ENCODE peak calls at places on chromosome 20, in eight cellular contexts. E, N, Q, Y, D, F, O and Z are unnamed samples.

GRCh38 chr20:25195962-25196700 is 619 bp downstream of the ENTPD6 start:
- DNase-seq in Q (no peak), F (peak; percentile 14), E (peak; percentile 37), D (peak; percentile 5), O (no peak), Y (peak; percentile 32), N (peak; percentile 62), Z (no peak)

GRCh38 chr20:40600441-40601235 is 88.4 kb downstream of the MAFB start:
- DNase-seq in D (no peak), E (no peak), N (no peak), F (no peak), Q (no peak), Y (no peak), O (no peak), Z (no peak)

GRCh38 chr20:24567508-24567907 is 98.1 kb downstream of the SYNDIG1 start:
- DNase-seq in D (no peak), O (no peak), E (no peak), Y (no peak), N (no peak), F (no peak), Q (no peak), Z (no peak)

GRCh38 chr20:7302256-7302655 is 534.8 kb downstream of the BMP2 start:
- DNase-seq in F (no peak), O (no peak), D (no peak), E (no peak), Q (no peak), N (no peak), Y (no peak), Z (no peak)

GRCh38 chr20:59157064-59157463 is 6.6 kb upstream of the ZNF831 start:
- DNase-seq in F (no peak), N (no peak), Q (no peak), Y (no peak), O (no peak), E (no peak), D (no peak), Z (no peak)

GRCh38 chr20:57983082-57983481 is 245.4 kb downstream of the ANKRD60 start:
- DNase-seq in F (no peak), E (no peak), Y (no peak), O (no peak), D (no peak), Q (no peak), N (no peak), Z (no peak)

GRCh38 chr20:25985597-25985996 is 288.9 kb upstream of the ZNF337 start:
- DNase-seq in Q (no peak), N (no peak), D (no peak), F (no peak), E (no peak), Y (no peak), O (no peak), Z (no peak)

GRCh38 chr20:51731771-51732453 is 36.3 kb downstream of the ATP9A start:
- DNase-seq in F (peak; percentile 2), E (no peak), O (no peak), N (no peak), Y (no peak), Q (no peak), D (peak; percentile 58), Z (no peak)

GRCh38 chr20:63738687-63739128 is 868 bp upstream of the SLC2A4RG start:
- DNase-seq in Q (peak; percentile 57), D (no peak), E (peak; percentile 84), N (peak; percentile 80), F (peak; percentile 67), O (peak; percentile 75), Y (no peak), Z (no peak)

GRCh38 chr20:43361526-43361925 is 96.2 kb upstream of the SRSF6 start:
- DNase-seq in O (peak; percentile 25), Q (no peak), F (no peak), E (no peak), Y (no peak), N (no peak), D (no peak), Z (no peak)

GRCh38 chr20:17590245-17590644 is 20.4 kb downstream of the DSTN start:
- DNase-seq in Q (no peak), E (no peak), D (no peak), N (no peak), Y (no peak), F (no peak), O (no peak), Z (no peak)

GRCh38 chr20:15814903-15815302 is 758.3 kb downstream of the KIF16B start:
- DNase-seq in O (no peak), N (no peak), Y (no peak), E (no peak), Q (no peak), D (no peak), F (no peak), Z (no peak)

GRCh38 chr20:33251496-33251895 is 15.7 kb downstream of the BPIFA1 start:
- DNase-seq in D (no peak), F (no peak), E (no peak), Q (no peak), O (no peak), N (no peak), Y (no peak), Z (no peak)

DNA sequence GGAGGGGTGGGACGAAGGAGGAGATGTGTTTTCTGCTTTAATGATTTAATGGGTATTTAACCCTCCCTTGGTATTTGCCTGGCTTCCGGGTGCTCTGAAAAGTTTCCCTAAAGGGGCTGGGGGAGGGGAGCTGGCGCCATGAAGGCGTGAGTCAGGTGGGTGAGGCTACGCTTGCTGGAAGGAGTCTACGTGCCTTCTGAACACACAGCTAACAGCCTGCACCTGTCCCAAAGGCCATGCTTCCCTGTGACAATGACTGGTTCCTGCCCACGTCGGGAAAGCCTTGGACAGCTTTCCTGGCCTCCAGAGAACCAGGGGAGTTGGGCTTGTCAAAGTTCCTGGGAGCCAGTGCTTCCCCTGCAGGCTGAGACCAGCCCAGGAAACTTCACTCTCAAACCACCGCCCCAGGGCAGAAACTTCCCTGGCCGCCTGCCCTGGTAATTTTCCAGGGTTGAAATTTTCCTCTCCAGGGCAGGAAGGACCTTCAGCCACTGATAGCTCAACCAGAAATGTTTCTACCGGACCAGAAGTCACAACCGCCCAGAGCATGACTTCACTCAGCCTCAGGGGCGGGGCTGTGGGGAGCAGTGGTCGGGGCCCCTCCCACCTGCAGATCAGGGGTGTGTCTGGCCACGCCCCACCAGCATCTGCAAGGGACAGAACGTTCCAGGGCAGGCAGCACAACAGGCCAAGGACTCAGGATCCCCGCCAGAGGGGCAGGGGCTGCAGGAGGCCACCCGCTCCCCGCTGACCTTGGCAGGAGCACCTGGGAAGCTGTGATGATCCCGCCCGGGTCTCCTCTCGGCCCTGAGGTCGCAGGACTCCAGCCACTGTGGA is 18.6 kb upstream of the SLCO4A1 start:
- DNase-seq in O (peak; percentile 99), Q (peak; percentile 96), N (peak; percentile 99), F (peak; percentile 99), Y (peak; percentile 83), E (peak; percentile 98), D (peak; percentile 68), Z (peak; percentile 98)
- TF ChIP-seq POLR2A in O (peak; percentile 89), Q (peak; percentile 78), N (no peak), F (peak; percentile 88), Y (peak; percentile 48), E (no peak), D (no peak), Z (peak; percentile 32)

DNA sequence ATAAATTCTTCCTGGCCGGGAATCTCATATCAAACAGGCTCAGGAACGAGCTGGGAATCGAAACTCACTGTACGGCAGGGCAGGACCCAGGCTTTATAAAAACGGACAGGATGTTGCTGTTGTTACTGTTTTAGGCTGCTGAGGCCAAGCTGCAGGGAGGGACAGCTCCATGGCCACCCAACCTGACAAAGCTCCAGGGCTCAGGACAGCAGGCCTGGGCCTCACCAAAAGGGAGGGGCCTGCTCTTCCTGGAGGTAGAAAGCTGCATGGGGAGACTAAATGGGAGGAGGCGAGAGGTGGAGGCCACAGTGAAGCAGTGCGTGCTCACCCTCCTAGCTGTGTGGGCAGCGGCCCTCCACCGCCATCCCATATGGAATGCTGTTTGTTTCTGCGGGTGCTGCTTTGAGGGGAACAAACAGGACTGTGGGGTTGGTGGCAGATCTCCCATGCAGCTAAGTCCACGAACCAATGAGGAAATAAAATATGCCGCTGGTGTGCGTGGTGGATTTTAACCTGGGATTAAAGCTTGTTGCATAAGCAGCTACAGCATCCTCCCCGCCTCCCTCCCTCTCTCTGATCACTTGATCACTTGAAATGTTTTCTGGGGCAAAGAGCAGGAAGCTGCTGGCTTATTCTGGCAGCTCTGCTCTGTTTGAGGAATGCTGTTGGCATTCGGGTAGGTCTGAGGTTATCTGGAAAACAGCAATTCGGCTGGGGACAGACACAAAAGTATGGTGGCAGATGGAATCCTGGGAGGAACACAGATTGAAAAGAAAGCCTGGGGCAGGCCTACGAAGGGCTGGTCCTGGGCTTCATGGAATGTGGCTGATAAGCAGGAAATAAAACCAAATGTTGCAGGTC is 2.4 kb upstream of the ZMYND8 start:
- DNase-seq in N (peak; percentile 91), D (peak; percentile 90), Y (peak; percentile 97), O (peak; percentile 91), Q (peak; percentile 88), F (peak; percentile 63), E (peak; percentile 95), Z (peak; percentile 49)
- TF ChIP-seq POLR2A in N (no peak), D (peak; percentile 6), Y (peak; percentile 46), O (peak; percentile 80), Q (peak; percentile 39), F (peak; percentile 88), E (peak; percentile 38), Z (peak; percentile 54)

GRCh38 chr20:46905364-46906125 is 10.9 kb downstream of the EYA2 start:
- DNase-seq in Q (no peak), D (no peak), O (no peak), N (no peak), E (no peak), F (no peak), Y (no peak), Z (no peak)

GRCh38 chr20:46903937-46904336 is 9.3 kb downstream of the EYA2 start:
- DNase-seq in E (no peak), Y (no peak), Q (no peak), O (no peak), F (no peak), N (no peak), D (no peak), Z (no peak)

GRCh38 chr20:46900826-46901225 is 6.2 kb downstream of the EYA2 start:
- DNase-seq in Y (no peak), E (no peak), Q (no peak), N (no peak), D (no peak), F (no peak), O (no peak), Z (no peak)

GRCh38 chr20:46901638-46902037 is 7.0 kb downstream of the EYA2 start:
- DNase-seq in E (no peak), N (no peak), O (no peak), Q (no peak), Y (no peak), D (no peak), F (no peak), Z (no peak)

DNA sequence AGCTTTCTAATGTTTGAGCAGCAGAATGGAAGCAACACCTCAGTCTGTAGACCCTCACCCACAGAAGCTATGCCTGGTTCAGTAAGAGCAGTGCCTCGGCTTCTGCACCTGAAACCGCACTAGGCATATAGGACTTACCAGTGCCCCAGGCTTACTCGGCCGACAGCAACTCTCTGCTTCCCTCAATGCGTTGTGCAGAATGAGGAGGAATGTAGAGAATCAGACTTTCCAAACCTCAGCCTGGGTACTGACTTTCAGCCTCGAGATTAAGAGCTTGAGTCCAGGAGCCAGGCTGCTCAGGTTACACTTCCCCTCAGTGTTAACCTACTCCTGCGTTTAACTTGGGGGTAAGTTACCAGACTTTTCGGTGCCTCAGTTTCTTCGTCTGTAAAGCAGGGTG is 8.6 kb downstream of the EYA2 start:
- DNase-seq in Y (no peak), O (no peak), F (no peak), D (no peak), E (no peak), Q (no peak), N (no peak), Z (no peak)
- TF ChIP-seq POLR2A in Y (no peak), O (no peak), F (no peak), D (no peak), E (no peak), Q (no peak), N (no peak), Z (no peak)

GRCh38 chr20:36112112-36112511 is 42.4 kb upstream of the EPB41L1 start:
- DNase-seq in D (no peak), N (peak; percentile 64), E (no peak), Y (no peak), F (no peak), O (peak; percentile 65), Q (no peak), Z (no peak)
- TF ChIP-seq POLR2A in D (no peak), N (no peak), E (no peak), Y (no peak), F (no peak), O (peak; percentile 29), Q (no peak), Z (no peak)